ENCODE peak calls at places on chromosome 16, in ten cellular contexts. One of them, this sample, is unnamed.

GRCh38 chr16:77387810-77388209 is 47.0 kb downstream of the ADAMTS18 start:
- DNase-seq in stomach: no peak
- DNase-seq in HL-60: no peak
- DNase-seq in H1: no peak
- DNase-seq in HCT116: no peak
- DNase-seq in suprapubic skin: no peak
- DNase-seq in GM23338: peak
- DNase-seq in breast epithelium: no peak
- DNase-seq in spleen: no peak
- DNase-seq in GM12891: no peak
- DNase-seq in this sample: no peak

GRCh38 chr16:81088836-81089235 is 7.4 kb downstream of the GCSH start:
- DNase-seq in GM23338: no peak
- DNase-seq in suprapubic skin: no peak
- DNase-seq in stomach: no peak
- DNase-seq in spleen: no peak
- DNase-seq in HCT116: no peak
- DNase-seq in breast epithelium: no peak
- DNase-seq in GM12891: no peak
- DNase-seq in H1: no peak
- DNase-seq in HL-60: no peak
- DNase-seq in this sample: no peak

GRCh38 chr16:3980311-3981111 is 100.0 kb upstream of the CREBBP start:
- DNase-seq in GM23338: no peak
- DNase-seq in suprapubic skin: no peak
- DNase-seq in breast epithelium: no peak
- DNase-seq in HL-60: no peak
- DNase-seq in H1: no peak
- DNase-seq in stomach: no peak
- DNase-seq in spleen: no peak
- DNase-seq in HCT116: no peak
- DNase-seq in GM12891: no peak
- DNase-seq in this sample: no peak

GRCh38 chr16:31006086-31006385 is 4.4 kb downstream of the STX1B start:
- DNase-seq in HL-60: no peak
- DNase-seq in HCT116: no peak
- DNase-seq in stomach: no peak
- DNase-seq in GM23338: no peak
- DNase-seq in breast epithelium: no peak
- DNase-seq in spleen: no peak
- DNase-seq in GM12891: no peak
- DNase-seq in H1: no peak
- DNase-seq in suprapubic skin: no peak
- DNase-seq in this sample: no peak

GRCh38 chr16:12794486-12795399 is 8.9 kb downstream of the CPPED1 start:
- DNase-seq in GM12891: no peak
- DNase-seq in H1: no peak
- DNase-seq in GM23338: peak
- DNase-seq in spleen: peak
- DNase-seq in suprapubic skin: no peak
- DNase-seq in HL-60: no peak
- DNase-seq in HCT116: no peak
- DNase-seq in stomach: no peak
- DNase-seq in breast epithelium: no peak
- DNase-seq in this sample: no peak

GRCh38 chr16:11386791-11387546 is 41.7 kb downstream of the RMI2 start:
- DNase-seq in GM23338: peak
- DNase-seq in GM12891: peak
- DNase-seq in HCT116: no peak
- DNase-seq in H1: peak
- DNase-seq in HL-60: no peak
- DNase-seq in suprapubic skin: peak
- DNase-seq in stomach: peak
- DNase-seq in breast epithelium: no peak
- DNase-seq in spleen: peak
- DNase-seq in this sample: no peak

GRCh38 chr16:85383836-85384825 is 229.0 kb upstream of the GSE1 start:
- DNase-seq in HL-60: no peak
- DNase-seq in stomach: no peak
- DNase-seq in HCT116: no peak
- DNase-seq in breast epithelium: no peak
- DNase-seq in GM12891: no peak
- DNase-seq in GM23338: no peak
- DNase-seq in H1: peak
- DNase-seq in spleen: peak
- DNase-seq in suprapubic skin: no peak
- DNase-seq in this sample: no peak

GRCh38 chr16:19690196-19690595 is 27.8 kb downstream of the KNOP1 start:
- DNase-seq in GM23338: no peak
- DNase-seq in HL-60: peak
- DNase-seq in breast epithelium: no peak
- DNase-seq in suprapubic skin: no peak
- DNase-seq in spleen: no peak
- DNase-seq in stomach: no peak
- DNase-seq in H1: no peak
- DNase-seq in HCT116: no peak
- DNase-seq in GM12891: no peak
- DNase-seq in this sample: no peak

GRCh38 chr16:84548508-84548907 is 44.0 kb upstream of the MEAK7 start:
- DNase-seq in stomach: no peak
- DNase-seq in GM23338: no peak
- DNase-seq in suprapubic skin: no peak
- DNase-seq in GM12891: no peak
- DNase-seq in HL-60: no peak
- DNase-seq in HCT116: no peak
- DNase-seq in spleen: peak
- DNase-seq in H1: no peak
- DNase-seq in breast epithelium: no peak
- DNase-seq in this sample: no peak

GRCh38 chr16:84518804-84519341 is 14.4 kb upstream of the MEAK7 start:
- DNase-seq in HCT116: no peak
- DNase-seq in breast epithelium: peak
- DNase-seq in suprapubic skin: no peak
- DNase-seq in GM12891: no peak
- DNase-seq in spleen: peak
- DNase-seq in HL-60: no peak
- DNase-seq in GM23338: no peak
- DNase-seq in stomach: no peak
- DNase-seq in H1: no peak
- DNase-seq in this sample: no peak

GRCh38 chr16:66471696-66472393 is 44.8 kb downstream of the BEAN1 start:
- DNase-seq in H1: no peak
- DNase-seq in suprapubic skin: peak
- DNase-seq in HL-60: no peak
- DNase-seq in breast epithelium: no peak
- DNase-seq in HCT116: no peak
- DNase-seq in stomach: no peak
- DNase-seq in GM23338: peak
- DNase-seq in spleen: no peak
- DNase-seq in GM12891: no peak
- DNase-seq in this sample: no peak

GRCh38 chr16:78392585-78393195 is 293.2 kb downstream of the WWOX start:
- DNase-seq in stomach: no peak
- DNase-seq in suprapubic skin: no peak
- DNase-seq in spleen: no peak
- DNase-seq in HCT116: no peak
- DNase-seq in GM12891: no peak
- DNase-seq in GM23338: no peak
- DNase-seq in breast epithelium: no peak
- DNase-seq in HL-60: no peak
- DNase-seq in H1: no peak
- DNase-seq in this sample: no peak

GRCh38 chr16:78388920-78389564 is 289.6 kb downstream of the WWOX start:
- DNase-seq in HL-60: no peak
- DNase-seq in stomach: no peak
- DNase-seq in spleen: no peak
- DNase-seq in GM12891: no peak
- DNase-seq in suprapubic skin: no peak
- DNase-seq in HCT116: no peak
- DNase-seq in breast epithelium: no peak
- DNase-seq in H1: no peak
- DNase-seq in GM23338: no peak
- DNase-seq in this sample: no peak

GRCh38 chr16:78386925-78387324 is 287.5 kb downstream of the WWOX start:
- DNase-seq in HCT116: no peak
- DNase-seq in suprapubic skin: no peak
- DNase-seq in H1: no peak
- DNase-seq in spleen: no peak
- DNase-seq in stomach: no peak
- DNase-seq in breast epithelium: no peak
- DNase-seq in GM23338: no peak
- DNase-seq in GM12891: no peak
- DNase-seq in HL-60: no peak
- DNase-seq in this sample: no peak

GRCh38 chr16:78390828-78391227 is 291.4 kb downstream of the WWOX start:
- DNase-seq in stomach: no peak
- DNase-seq in suprapubic skin: no peak
- DNase-seq in GM12891: no peak
- DNase-seq in HL-60: no peak
- DNase-seq in spleen: no peak
- DNase-seq in HCT116: no peak
- DNase-seq in GM23338: no peak
- DNase-seq in breast epithelium: no peak
- DNase-seq in H1: no peak
- DNase-seq in this sample: no peak

GRCh38 chr16:78390070-78390469 is 290.6 kb downstream of the WWOX start:
- DNase-seq in GM23338: no peak
- DNase-seq in H1: no peak
- DNase-seq in breast epithelium: no peak
- DNase-seq in HCT116: no peak
- DNase-seq in stomach: no peak
- DNase-seq in spleen: no peak
- DNase-seq in GM12891: no peak
- DNase-seq in suprapubic skin: no peak
- DNase-seq in HL-60: no peak
- DNase-seq in this sample: no peak
- TF ChIP-seq POLR2AphosphoS5 in GM23338: no peak
- TF ChIP-seq POLR2AphosphoS5 in H1: no peak
- TF ChIP-seq POLR2AphosphoS5 in breast epithelium: no peak
- TF ChIP-seq POLR2AphosphoS5 in HCT116: no peak
- TF ChIP-seq POLR2AphosphoS5 in stomach: peak
- TF ChIP-seq POLR2AphosphoS5 in spleen: no peak
- TF ChIP-seq POLR2AphosphoS5 in GM12891: no peak
- TF ChIP-seq POLR2AphosphoS5 in suprapubic skin: no peak
- TF ChIP-seq POLR2AphosphoS5 in HL-60: no peak
- TF ChIP-seq POLR2AphosphoS5 in this sample: no peak

DNA sequence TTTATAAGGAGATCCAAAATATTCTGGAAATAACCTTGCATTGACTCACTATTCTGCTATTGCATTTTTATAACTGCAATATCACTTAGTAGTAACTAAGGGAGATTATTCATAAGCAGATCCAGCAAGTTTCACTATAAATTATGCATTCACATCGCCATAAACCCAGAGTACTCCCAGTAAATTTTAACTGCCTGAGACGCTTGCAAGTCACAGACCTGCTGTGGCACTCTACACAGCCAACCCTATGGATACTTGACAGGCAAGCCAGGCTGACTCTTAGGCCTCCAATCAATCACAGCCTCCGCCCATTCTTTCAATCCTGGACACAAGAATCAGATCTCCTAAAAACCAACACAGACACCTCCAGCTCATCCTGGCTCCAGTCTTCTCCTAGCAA is 28.2 kb downstream of the USP31 start:
- DNase-seq in spleen: no peak
- DNase-seq in breast epithelium: no peak
- DNase-seq in stomach: no peak
- DNase-seq in H1: no peak
- DNase-seq in HL-60: no peak
- DNase-seq in HCT116: no peak
- DNase-seq in GM12891: no peak
- DNase-seq in GM23338: no peak
- DNase-seq in suprapubic skin: no peak
- DNase-seq in this sample: no peak
- TF ChIP-seq POLR2AphosphoS5 in spleen: no peak
- TF ChIP-seq POLR2AphosphoS5 in breast epithelium: no peak
- TF ChIP-seq POLR2AphosphoS5 in stomach: no peak
- TF ChIP-seq POLR2AphosphoS5 in H1: no peak
- TF ChIP-seq POLR2AphosphoS5 in HL-60: no peak
- TF ChIP-seq POLR2AphosphoS5 in HCT116: no peak
- TF ChIP-seq POLR2AphosphoS5 in GM12891: no peak
- TF ChIP-seq POLR2AphosphoS5 in GM23338: no peak
- TF ChIP-seq POLR2AphosphoS5 in suprapubic skin: no peak
- TF ChIP-seq POLR2AphosphoS5 in this sample: no peak

GRCh38 chr16:29816694-29817441 is 916 bp downstream of the PAGR1 start:
- DNase-seq in GM23338: peak
- DNase-seq in H1: peak
- DNase-seq in HL-60: peak
- DNase-seq in stomach: peak
- DNase-seq in suprapubic skin: peak
- DNase-seq in spleen: peak
- DNase-seq in HCT116: no peak
- DNase-seq in breast epithelium: no peak
- DNase-seq in GM12891: peak
- DNase-seq in this sample: no peak
- TF ChIP-seq POLR2AphosphoS5 in GM23338: peak
- TF ChIP-seq POLR2AphosphoS5 in H1: no peak
- TF ChIP-seq POLR2AphosphoS5 in HL-60: no peak
- TF ChIP-seq POLR2AphosphoS5 in stomach: no peak
- TF ChIP-seq POLR2AphosphoS5 in suprapubic skin: no peak
- TF ChIP-seq POLR2AphosphoS5 in spleen: no peak
- TF ChIP-seq POLR2AphosphoS5 in HCT116: peak
- TF ChIP-seq POLR2AphosphoS5 in breast epithelium: no peak
- TF ChIP-seq POLR2AphosphoS5 in GM12891: no peak
- TF ChIP-seq POLR2AphosphoS5 in this sample: peak

GRCh38 chr16:53053967-53054669 is 673 bp upstream of the CHD9 start:
- DNase-seq in GM23338: no peak
- DNase-seq in breast epithelium: no peak
- DNase-seq in stomach: peak
- DNase-seq in H1: no peak
- DNase-seq in HCT116: no peak
- DNase-seq in spleen: no peak
- DNase-seq in suprapubic skin: no peak
- DNase-seq in HL-60: peak
- DNase-seq in GM12891: no peak
- DNase-seq in this sample: no peak

GRCh38 chr16:53054670-53055485 is at the start of gene CHD9:
- DNase-seq in GM23338: peak
- DNase-seq in HCT116: peak
- DNase-seq in stomach: peak
- DNase-seq in spleen: peak
- DNase-seq in H1: peak
- DNase-seq in HL-60: peak
- DNase-seq in breast epithelium: peak
- DNase-seq in suprapubic skin: peak
- DNase-seq in GM12891: peak
- DNase-seq in this sample: no peak

GRCh38 chr16:53057658-53058057 is 2.9 kb downstream of the CHD9 start:
- DNase-seq in HCT116: no peak
- DNase-seq in GM23338: no peak
- DNase-seq in breast epithelium: no peak
- DNase-seq in stomach: no peak
- DNase-seq in H1: no peak
- DNase-seq in HL-60: no peak
- DNase-seq in spleen: no peak
- DNase-seq in GM12891: no peak
- DNase-seq in suprapubic skin: no peak
- DNase-seq in this sample: no peak

GRCh38 chr16:53056528-53056881 is 1.7 kb downstream of the CHD9 start:
- DNase-seq in HL-60: no peak
- DNase-seq in GM12891: no peak
- DNase-seq in GM23338: no peak
- DNase-seq in H1: no peak
- DNase-seq in stomach: no peak
- DNase-seq in suprapubic skin: no peak
- DNase-seq in HCT116: no peak
- DNase-seq in breast epithelium: no peak
- DNase-seq in spleen: no peak
- DNase-seq in this sample: no peak

GRCh38 chr16:53055603-53056527 is 1.1 kb downstream of the CHD9 start:
- DNase-seq in breast epithelium: no peak
- DNase-seq in H1: peak
- DNase-seq in suprapubic skin: no peak
- DNase-seq in GM12891: no peak
- DNase-seq in GM23338: peak
- DNase-seq in stomach: no peak
- DNase-seq in spleen: no peak
- DNase-seq in HCT116: no peak
- DNase-seq in HL-60: peak
- DNase-seq in this sample: no peak
- TF ChIP-seq POLR2AphosphoS5 in breast epithelium: no peak
- TF ChIP-seq POLR2AphosphoS5 in H1: no peak
- TF ChIP-seq POLR2AphosphoS5 in suprapubic skin: no peak
- TF ChIP-seq POLR2AphosphoS5 in GM12891: no peak
- TF ChIP-seq POLR2AphosphoS5 in GM23338: peak
- TF ChIP-seq POLR2AphosphoS5 in stomach: peak
- TF ChIP-seq POLR2AphosphoS5 in spleen: no peak
- TF ChIP-seq POLR2AphosphoS5 in HCT116: no peak
- TF ChIP-seq POLR2AphosphoS5 in HL-60: no peak
- TF ChIP-seq POLR2AphosphoS5 in this sample: no peak